ENCODE peak calls at places on chromosomes 3 and 15, in six cellular contexts. G is neuronal stem cell, P is mesenchymal stem cell, D is mesendoderm, Z is trophoblast cell, E is H9. X is an unnamed sample.

GRCh38 chr3:10867384-10867783 is 51.4 kb downstream of the SLC6A11 start:
- DNase-seq in D (peak; percentile 57), G (peak; percentile 58), E (peak; percentile 52), Z (no peak), P (no peak), X (no peak)

GRCh38 chr3:102336130-102336529 is 98.7 kb upstream of the ZPLD1 start:
- DNase-seq in Z (no peak), G (no peak), E (no peak), D (no peak), P (no peak), X (no peak)

GRCh38 chr15:66798426-66799061 is 96.5 kb downstream of the SMAD6 start:
- DNase-seq in E (no peak), Z (no peak), D (no peak), G (no peak), P (no peak), X (peak; percentile 87)

GRCh38 chr3:170636609-170637008 is 50.7 kb upstream of the SLC7A14 start:
- DNase-seq in P (no peak), D (no peak), Z (no peak), E (no peak), G (no peak), X (no peak)

GRCh38 chr15:77021803-77022381 is 27.0 kb downstream of the PSTPIP1 start:
- DNase-seq in D (no peak), G (no peak), Z (no peak), P (peak; percentile 29), E (no peak), X (peak; percentile 68)

GRCh38 chr3:99884484-99884883 is 66.8 kb downstream of the CMSS1 start:
- DNase-seq in P (no peak), E (no peak), G (no peak), D (peak; percentile 53), Z (no peak), X (no peak)

GRCh38 chr3:112136959-112137693 is 4.1 kb upstream of the GCSAM start:
- DNase-seq in P (peak; percentile 43), E (peak; percentile 68), Z (peak; percentile 22), G (peak; percentile 75), D (peak; percentile 87), X (peak; percentile 34)

GRCh38 chr3:138936763-138937689 is 9.9 kb downstream of the FOXL2 start:
- DNase-seq in Z (no peak), P (no peak), E (no peak), D (no peak), G (no peak), X (no peak)

GRCh38 chr3:64972793-64973192 is 285.0 kb upstream of the ADAMTS9 start:
- DNase-seq in P (peak; percentile 80), G (no peak), D (no peak), E (no peak), Z (no peak), X (peak; percentile 54)

GRCh38 chr15:37032091-37032775 is 68.1 kb downstream of the MEIS2 start:
- DNase-seq in Z (no peak), G (no peak), P (no peak), D (no peak), E (no peak), X (peak; percentile 23)

GRCh38 chr3:71456155-71456554 is 127.4 kb downstream of the FOXP1 start:
- DNase-seq in D (no peak), G (no peak), E (no peak), P (peak; percentile 22), Z (no peak), X (peak; percentile 31)

GRCh38 chr3:98855811-98856400 is 45.6 kb downstream of the DCBLD2 start:
- DNase-seq in E (no peak), Z (no peak), P (peak; percentile 25), G (no peak), D (no peak), X (peak; percentile 94)

GRCh38 chr3:30855390-30855789 is 39.1 kb downstream of the GADL1 start:
- DNase-seq in G (no peak), Z (no peak), P (no peak), E (no peak), D (no peak), X (no peak)

GRCh38 chr15:37764733-37765191 is 169.7 kb upstream of the TMCO5A start:
- DNase-seq in G (no peak), D (peak; percentile 69), P (peak; percentile 58), Z (no peak), E (no peak), X (peak; percentile 74)

GRCh38 chr3:182920515-182921084 is 59.7 kb downstream of the DCUN1D1 start:
- DNase-seq in D (peak; percentile 89), G (no peak), Z (peak; percentile 58), P (no peak), E (peak; percentile 69), X (no peak)

GRCh38 chr3:15942462-15942861 is 144.7 kb upstream of the ANKRD28 start:
- DNase-seq in E (no peak), D (no peak), Z (no peak), G (no peak), P (no peak), X (no peak)

GRCh38 chr3:87771338-87772059 is 287.3 kb downstream of the CGGBP1 start:
- DNase-seq in P (peak; percentile 7), D (peak; percentile 68), Z (no peak), E (peak; percentile 59), G (no peak), X (peak; percentile 1)

GRCh38 chr3:34582054-34582453 is 783.6 kb downstream of the PDCD6IP start:
- DNase-seq in D (peak; percentile 40), Z (no peak), G (no peak), E (no peak), P (no peak), X (no peak)

GRCh38 chr3:55701997-55702396 is 214.9 kb upstream of the WNT5A start:
- DNase-seq in E (no peak), D (no peak), P (peak; percentile 83), G (no peak), Z (no peak), X (peak; percentile 86)

GRCh38 chr3:59749291-59749690 is 699.5 kb upstream of the CFAP20DC start:
- DNase-seq in E (no peak), D (no peak), Z (no peak), P (peak; percentile 51), G (no peak), X (peak; percentile 79)

GRCh38 chr3:79651536-79652065 is 116.2 kb downstream of the ROBO1 start:
- DNase-seq in D (no peak), Z (no peak), G (peak; percentile 24), E (no peak), P (no peak), X (no peak)

GRCh38 chr15:39578851-39579486 is 1.9 kb upstream of the THBS1 start:
- DNase-seq in G (no peak), D (peak; percentile 49), Z (no peak), E (no peak), P (peak; percentile 48), X (peak; percentile 52)

GRCh38 chr15:39581501-39582285 is 814 bp downstream of the THBS1 start:
- DNase-seq in Z (no peak), E (peak; percentile 71), P (peak; percentile 64), G (no peak), D (peak; percentile 83), X (peak; percentile 65)

GRCh38 chr15:39580117-39580629 is 706 bp upstream of the THBS1 start:
- DNase-seq in E (peak; percentile 91), P (peak; percentile 94), Z (peak; percentile 90), G (peak; percentile 90), D (peak; percentile 94), X (peak; percentile 98)

GRCh38 chr15:39580630-39581500 is at the start of gene THBS1:
- DNase-seq in G (peak; percentile 91), D (peak; percentile 97), Z (no peak), E (peak; percentile 96), P (peak; percentile 96), X (peak; percentile 95)

GRCh38 chr15:39579487-39580116 is 1.3 kb upstream of the THBS1 start:
- DNase-seq in E (peak; percentile 90), G (peak; percentile 65), D (peak; percentile 96), Z (peak; percentile 78), P (peak; percentile 96), X (peak; percentile 98)
- H2BK5ac ChIP-seq in E (no peak overlapping the region), G (no peak overlapping the region), D (no peak overlapping the region), Z (peak overlapping the region; percentile 26), P (peak overlapping the region; percentile 80), X (peak overlapping the region; percentile 98)

DNA sequence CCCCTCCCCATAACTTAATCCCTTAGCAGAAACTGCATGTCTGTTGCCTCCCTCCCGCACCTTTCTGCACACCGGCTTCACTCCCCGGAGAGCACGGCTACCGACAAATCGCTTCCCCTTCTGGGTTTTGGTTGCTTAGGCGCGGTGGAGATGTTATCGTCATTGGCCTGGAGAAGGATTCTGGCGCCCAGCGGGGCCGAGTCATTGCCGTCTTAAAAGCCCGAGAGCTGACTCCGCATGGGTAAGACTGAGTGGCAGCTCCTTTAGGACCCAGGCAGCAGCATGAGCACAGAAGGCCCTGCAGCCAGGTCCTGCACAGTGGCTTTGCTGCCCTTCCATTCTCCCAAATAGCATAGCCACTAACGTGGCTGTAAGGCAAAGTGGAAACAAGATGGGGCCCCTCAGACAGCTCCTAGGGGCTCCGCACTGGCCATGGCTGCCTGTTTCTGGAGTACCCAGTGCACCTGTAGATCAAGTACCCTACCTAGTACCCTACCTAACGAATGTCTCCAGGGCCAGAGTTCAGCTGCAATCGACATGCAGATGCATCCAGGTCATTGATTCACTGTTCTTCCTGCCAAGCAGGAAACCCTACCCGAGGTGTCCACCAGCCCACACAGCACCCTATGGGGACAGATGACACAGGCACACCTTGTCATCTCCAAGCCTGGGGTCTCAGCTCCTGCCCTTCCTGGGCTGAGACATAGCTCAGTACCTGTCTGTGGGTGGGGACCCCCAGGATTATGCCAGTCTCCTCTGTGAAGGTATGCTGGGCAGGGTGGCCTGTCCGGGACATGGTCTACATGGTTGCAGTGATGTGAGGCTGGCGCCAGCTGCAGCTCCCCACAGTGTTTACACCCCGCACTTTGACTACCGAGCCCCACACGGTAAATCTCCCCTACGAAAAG is 147.6 kb downstream of the LRRK1 start:
- DNase-seq in Z (no peak), G (no peak), D (no peak), P (no peak), E (no peak), X (no peak)
- H2BK5ac ChIP-seq in Z (no peak overlapping the region), G (no peak overlapping the region), D (no peak overlapping the region), P (no peak overlapping the region), E (no peak overlapping the region), X (no peak overlapping the region)

DNA sequence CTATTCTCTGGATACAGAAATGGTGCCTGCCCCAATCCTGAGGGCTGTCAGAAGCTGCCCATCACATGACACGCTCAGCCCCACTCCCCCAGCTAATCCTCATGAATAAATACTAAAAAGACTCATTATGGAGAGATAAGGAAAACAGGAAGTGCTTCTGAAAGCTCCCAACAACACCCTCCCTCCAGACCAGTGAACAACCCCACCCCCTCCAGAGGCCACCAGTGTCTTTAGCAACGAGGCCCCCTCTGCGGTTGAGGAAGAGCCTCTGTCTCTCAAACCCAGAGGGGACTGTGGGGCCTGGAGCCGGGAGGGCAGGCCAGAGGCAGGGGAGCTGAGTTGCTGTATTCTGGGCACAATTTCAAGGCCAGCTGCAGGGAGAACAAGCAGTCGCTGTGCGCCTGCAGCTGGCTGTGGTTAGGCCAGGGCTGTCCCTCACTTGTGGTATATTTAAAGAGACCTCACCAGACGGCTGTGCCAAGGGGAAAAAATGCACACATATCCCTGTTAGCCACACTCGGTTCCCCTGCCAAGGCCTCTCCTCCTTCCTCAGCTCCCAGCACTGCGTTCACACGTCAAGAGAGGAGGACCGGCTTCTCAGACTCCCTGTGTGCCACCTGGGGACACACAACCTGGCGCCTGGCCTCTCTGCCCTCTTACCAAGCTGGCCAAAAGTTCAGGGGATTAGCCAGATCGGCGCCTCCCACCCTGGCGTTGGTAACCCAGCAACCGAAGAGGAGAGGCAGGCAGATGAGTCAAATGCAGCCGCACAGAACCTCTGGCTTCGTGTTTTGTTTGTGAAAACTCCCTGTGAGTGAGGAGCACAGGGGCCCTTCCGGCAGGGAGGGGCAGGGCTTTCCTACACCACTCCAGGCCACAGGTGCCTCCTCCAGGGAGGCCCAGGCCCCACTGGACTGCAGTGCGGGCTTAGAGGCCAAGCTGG is 101.2 kb upstream of the ETV5 start:
- DNase-seq in D (peak; percentile 84), G (peak; percentile 61), P (peak; percentile 90), E (peak; percentile 47), Z (no peak), X (peak; percentile 72)
- H2BK5ac ChIP-seq in D (no peak overlapping the region), G (peak overlapping the region; percentile 84), P (no peak overlapping the region), E (no peak overlapping the region), Z (no peak overlapping the region), X (no peak overlapping the region)

GRCh38 chr3:173354124-173354523 is 43.4 kb upstream of the NLGN1 start:
- DNase-seq in G (no peak), P (no peak), D (peak; percentile 65), Z (no peak), E (peak; percentile 34), X (no peak)
- H2BK5ac ChIP-seq in G (no peak overlapping the region), P (no peak overlapping the region), D (peak overlapping the region; percentile 88), Z (no peak overlapping the region), E (no peak overlapping the region), X (no peak overlapping the region)

X was measured in IMR-90.